ENCODE peak calls at places on chromosome 5, in five cellular contexts. C, K, E, R and L are unnamed samples.

GRCh38 chr5:111697881-111698757 is 58.9 kb downstream of the NREP start:
- DNase-seq in C (peak; percentile 78), K (no peak), R (peak; percentile 64), E (no peak), L (no peak)

GRCh38 chr5:135505973-135506372 is 29.8 kb downstream of the NEUROG1 start:
- DNase-seq in C (no peak), K (no peak), R (no peak), E (no peak), L (no peak)

GRCh38 chr5:97839338-97840081 is 656.5 kb upstream of the RIOK2 start:
- DNase-seq in K (no peak), R (no peak), E (no peak), C (peak; percentile 54), L (no peak)

GRCh38 chr5:124111886-124112285 is 599.9 kb downstream of the CSNK1G3 start:
- DNase-seq in E (no peak), R (no peak), C (peak; percentile 3), K (no peak), L (no peak)

GRCh38 chr5:147849226-147849625 is 17.8 kb upstream of the SPINK1 start:
- DNase-seq in K (no peak), C (no peak), E (no peak), R (no peak), L (no peak)

GRCh38 chr5:62138607-62139006 is 167.4 kb upstream of the KIF2A start:
- DNase-seq in R (no peak), E (no peak), C (no peak), K (no peak), L (no peak)

GRCh38 chr5:179900707-179901106 is 7.0 kb downstream of the TBC1D9B start:
- DNase-seq in K (no peak), R (no peak), C (no peak), E (no peak), L (no peak)

GRCh38 chr5:106094128-106094726 is 1576.5 kb downstream of the EFNA5 start:
- DNase-seq in E (no peak), K (no peak), R (no peak), C (peak; percentile 50), L (peak; percentile 71)

GRCh38 chr5:62579761-62580160 is 1.1 kb downstream of the LRRC70 start:
- DNase-seq in E (no peak), C (no peak), K (no peak), R (no peak), L (no peak)

GRCh38 chr5:144547098-144547499 is 376.4 kb downstream of the KCTD16 start:
- DNase-seq in C (peak; percentile 11), R (no peak), E (no peak), K (no peak), L (no peak)

GRCh38 chr5:86526811-86527348 is 90.9 kb upstream of the COX7C start:
- DNase-seq in R (no peak), C (no peak), K (no peak), E (no peak), L (no peak)

GRCh38 chr5:620152-620551 is 8.0 kb downstream of the CEP72 start:
- DNase-seq in K (peak; percentile 21), E (no peak), R (no peak), C (no peak), L (no peak)

GRCh38 chr5:147844846-147845245 is 13.4 kb upstream of the SPINK1 start:
- DNase-seq in E (no peak), C (no peak), K (no peak), R (no peak), L (no peak)

GRCh38 chr5:163453705-163454104 is 6.2 kb downstream of the NUDCD2 start:
- DNase-seq in E (no peak), K (no peak), R (no peak), C (peak; percentile 70), L (no peak)

GRCh38 chr5:28012538-28012937 is 974.2 kb upstream of the CDH9 start:
- DNase-seq in R (peak; percentile 43), C (no peak), E (no peak), K (no peak), L (no peak)

GRCh38 chr5:80408976-80409926 is 1.4 kb downstream of the ZFYVE16 start:
- DNase-seq in E (no peak), K (no peak), C (peak; percentile 11), R (no peak), L (no peak)

GRCh38 chr5:122313001-122313402 is 965 bp downstream of the SNCAIP start:
- DNase-seq in C (peak; percentile 58), K (peak; percentile 59), E (no peak), R (no peak), L (no peak)

GRCh38 chr5:83220331-83220730 is 143.0 kb downstream of the XRCC4 start:
- DNase-seq in E (no peak), R (no peak), K (no peak), C (no peak), L (no peak)

GRCh38 chr5:179758905-179759304 is 26.3 kb downstream of the MAML1 start:
- DNase-seq in K (no peak), E (no peak), C (no peak), R (no peak), L (no peak)

GRCh38 chr5:10264569-10264968 is 14.5 kb downstream of the CCT5 start:
- DNase-seq in R (no peak), E (no peak), K (no peak), C (peak; percentile 89), L (no peak)

GRCh38 chr5:167653645-167654106 is 637.8 kb upstream of the WWC1 start:
- DNase-seq in K (no peak), E (no peak), C (peak; percentile 56), R (no peak), L (no peak)

GRCh38 chr5:81517462-81517861 is 123.5 kb upstream of the ACOT12 start:
- DNase-seq in R (no peak), C (peak; percentile 65), K (no peak), E (no peak), L (no peak)

GRCh38 chr5:68467791-68468190 is 252.2 kb downstream of the PIK3R1 start:
- DNase-seq in K (no peak), C (no peak), R (no peak), E (no peak), L (no peak)

GRCh38 chr5:14676320-14676719 is 11.8 kb downstream of the OTULIN start:
- DNase-seq in R (no peak), E (peak; percentile 42), K (peak; percentile 75), C (peak; percentile 78), L (no peak)

GRCh38 chr5:151122828-151123227 is 34.8 kb downstream of the ANXA6 start:
- DNase-seq in C (no peak), R (no peak), E (no peak), K (no peak), L (no peak)

GRCh38 chr5:80072103-80073073 is 37.2 kb downstream of the THBS4 start:
- DNase-seq in C (no peak), E (no peak), R (no peak), K (no peak), L (no peak)

GRCh38 chr5:28766565-28767158 is 1728.3 kb upstream of the CDH9 start:
- DNase-seq in K (no peak), C (peak; percentile 61), E (no peak), R (peak; percentile 84), L (no peak)

GRCh38 chr5:141753971-141754713 is 72.1 kb upstream of the ARAP3 start:
- DNase-seq in K (no peak), R (peak; percentile 90), C (peak; percentile 32), E (peak; percentile 29), L (no peak)